ENCODE peak calls at places on chromosomes 16 and 17, in ten cellular contexts. N is IMR-90, C is left ventricle myocardium inferior, A is breast epithelium, K is Karpas-422, D is MM.1S, H is mammary epithelial cell, I is PC-3, X is colonic mucosa, V is left lung. Q is an unnamed sample.

GRCh38 chr16:27313422-27314160 is at the start of gene IL4R:
- DNase-seq in N (peak; percentile 77), C (peak; percentile 74), A (peak; percentile 81), K (peak; percentile 60), D (peak; percentile 31), H (peak; percentile 70), I (peak; percentile 48), X (peak; percentile 80), V (peak; percentile 89), Q (peak; percentile 93)

GRCh38 chr17:79826210-79826680 is 13.0 kb downstream of the CBX4 start:
- DNase-seq in N (peak; percentile 40), C (no peak), A (no peak), K (no peak), D (no peak), H (no peak), I (no peak), X (no peak), V (peak; percentile 74), Q (no peak)

GRCh38 chr17:3963214-3964201 is 729 bp downstream of the ATP2A3 start:
- DNase-seq in N (no peak), C (no peak), A (no peak), K (peak; percentile 98), D (peak; percentile 73), H (no peak), I (no peak), X (peak; percentile 64), V (peak; percentile 63), Q (peak; percentile 64)

GRCh38 chr16:27642753-27643152 is 92.8 kb downstream of the KATNIP start:
- DNase-seq in N (peak; percentile 21), C (no peak), A (no peak), K (peak; percentile 72), D (no peak), H (peak; percentile 2), I (peak; percentile 30), X (no peak), V (no peak), Q (no peak)

GRCh38 chr17:11639736-11640510 is 41.7 kb downstream of the DNAH9 start:
- DNase-seq in N (no peak), C (no peak), A (no peak), K (no peak), D (no peak), H (no peak), I (no peak), X (no peak), V (no peak), Q (no peak)

GRCh38 chr17:38925263-38925995 is at the start of gene LASP1NB:
- DNase-seq in N (peak; percentile 70), C (no peak), A (no peak), K (no peak), D (no peak), H (no peak), I (no peak), X (no peak), V (no peak), Q (no peak)

GRCh38 chr17:19418312-19418992 is 7.4 kb downstream of the RNF112 start:
- DNase-seq in N (peak; percentile 62), C (no peak), A (no peak), K (peak; percentile 54), D (peak; percentile 16), H (peak; percentile 34), I (peak; percentile 56), X (peak; percentile 24), V (no peak), Q (peak; percentile 65)

GRCh38 chr16:30921748-30922419 is 1.5 kb upstream of the FBXL19 start:
- DNase-seq in N (peak; percentile 88), C (peak; percentile 85), A (peak; percentile 93), K (peak; percentile 96), D (peak; percentile 70), H (no peak), I (peak; percentile 72), X (peak; percentile 93), V (peak; percentile 91), Q (peak; percentile 95)

GRCh38 chr16:2084688-2085625 is 37.2 kb downstream of the TSC2 start:
- DNase-seq in N (no peak), C (no peak), A (no peak), K (no peak), D (no peak), H (no peak), I (no peak), X (no peak), V (no peak), Q (no peak)

GRCh38 chr16:2085669-2086068 is 37.9 kb downstream of the TSC2 start:
- DNase-seq in N (no peak), C (no peak), A (no peak), K (peak; percentile 81), D (no peak), H (no peak), I (no peak), X (no peak), V (no peak), Q (no peak)

GRCh38 chr16:2083409-2083808 is 35.6 kb downstream of the TSC2 start:
- DNase-seq in N (no peak), C (no peak), A (no peak), K (no peak), D (no peak), H (no peak), I (no peak), X (no peak), V (no peak), Q (no peak)

GRCh38 chr16:2082983-2083364 is 35.2 kb downstream of the TSC2 start:
- DNase-seq in N (no peak), C (no peak), A (no peak), K (no peak), D (no peak), H (no peak), I (no peak), X (no peak), V (no peak), Q (no peak)

GRCh38 chr16:2083876-2084687 is 36.3 kb downstream of the TSC2 start:
- DNase-seq in N (no peak), C (no peak), A (no peak), K (no peak), D (no peak), H (no peak), I (no peak), X (no peak), V (no peak), Q (no peak)
- H3K27ac ChIP-seq in N (no peak overlapping the region), C (no peak overlapping the region), A (peak overlapping the region; percentile 58), K (no peak overlapping the region), D (no peak overlapping the region), H (no peak overlapping the region), I (no peak overlapping the region), X (no peak overlapping the region), V (no peak overlapping the region), Q (no peak overlapping the region)

DNA sequence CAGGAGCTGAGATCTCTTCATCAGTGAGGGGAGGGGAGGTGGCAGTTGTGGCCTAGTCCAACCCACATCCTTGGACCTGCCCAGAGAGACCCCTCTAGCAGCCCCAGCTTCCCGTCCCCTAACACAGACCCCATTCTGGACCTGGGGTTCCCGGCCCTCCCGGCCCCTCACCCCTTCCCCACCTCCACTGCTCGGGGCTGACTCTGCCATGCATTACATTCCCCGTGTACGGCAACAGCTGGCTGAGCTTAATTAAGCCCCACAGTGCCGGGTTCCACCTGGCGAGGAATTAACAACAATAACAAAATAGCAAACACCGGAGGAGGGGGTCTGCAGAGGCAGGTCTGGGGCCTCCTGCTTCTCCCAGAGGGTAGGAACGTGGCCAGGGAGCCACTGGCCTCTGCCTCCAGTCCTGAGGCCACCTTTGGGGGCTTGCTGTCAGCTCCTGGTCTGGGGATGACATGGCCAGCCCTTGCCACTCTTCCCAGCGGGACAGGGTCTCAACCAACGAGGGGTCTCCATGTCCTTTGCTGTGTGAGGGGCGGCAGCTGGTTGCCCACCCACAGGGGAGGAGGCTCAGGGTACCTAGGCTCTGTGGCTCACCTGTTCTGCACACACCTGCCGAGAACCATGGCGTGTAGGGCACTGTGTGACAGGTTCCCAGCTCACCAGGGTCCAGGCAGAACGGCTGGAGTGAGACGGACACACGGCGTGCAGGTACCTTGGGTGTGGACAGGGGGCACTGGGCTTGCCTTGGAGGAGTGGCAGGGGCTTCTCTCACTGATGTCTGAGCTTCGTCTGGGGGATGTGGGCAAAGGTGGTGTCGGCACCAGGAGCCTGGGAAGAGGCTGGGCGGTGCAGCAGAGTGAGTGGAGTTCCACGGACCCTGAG is 46.9 kb upstream of the CBFA2T3 start:
- DNase-seq in N (no peak), C (peak; percentile 2), A (no peak), K (no peak), D (no peak), H (no peak), I (no peak), X (no peak), V (no peak), Q (peak; percentile 67)
- H3K4me3 ChIP-seq in N (no peak overlapping the region), C (no peak overlapping the region), A (no peak overlapping the region), K (no peak overlapping the region), D (no peak overlapping the region), H (no peak overlapping the region), I (no peak overlapping the region), X (no peak overlapping the region), V (no peak overlapping the region), Q (no peak overlapping the region)

GRCh38 chr17:7676533-7676932 is 10.8 kb downstream of the TP53 start:
- DNase-seq in N (no peak), C (no peak), A (no peak), K (peak; percentile 43), D (no peak), H (no peak), I (no peak), X (no peak), V (no peak), Q (no peak)

GRCh38 chr17:7674934-7675333 is 12.4 kb downstream of the TP53 start:
- DNase-seq in N (no peak), C (no peak), A (no peak), K (no peak), D (no peak), H (no peak), I (no peak), X (no peak), V (no peak), Q (no peak)

GRCh38 chr17:7673239-7673638 is 14.1 kb downstream of the TP53 start:
- DNase-seq in N (no peak), C (no peak), A (no peak), K (peak; percentile 83), D (peak; percentile 41), H (no peak), I (peak; percentile 59), X (peak; percentile 66), V (no peak), Q (no peak)

DNA sequence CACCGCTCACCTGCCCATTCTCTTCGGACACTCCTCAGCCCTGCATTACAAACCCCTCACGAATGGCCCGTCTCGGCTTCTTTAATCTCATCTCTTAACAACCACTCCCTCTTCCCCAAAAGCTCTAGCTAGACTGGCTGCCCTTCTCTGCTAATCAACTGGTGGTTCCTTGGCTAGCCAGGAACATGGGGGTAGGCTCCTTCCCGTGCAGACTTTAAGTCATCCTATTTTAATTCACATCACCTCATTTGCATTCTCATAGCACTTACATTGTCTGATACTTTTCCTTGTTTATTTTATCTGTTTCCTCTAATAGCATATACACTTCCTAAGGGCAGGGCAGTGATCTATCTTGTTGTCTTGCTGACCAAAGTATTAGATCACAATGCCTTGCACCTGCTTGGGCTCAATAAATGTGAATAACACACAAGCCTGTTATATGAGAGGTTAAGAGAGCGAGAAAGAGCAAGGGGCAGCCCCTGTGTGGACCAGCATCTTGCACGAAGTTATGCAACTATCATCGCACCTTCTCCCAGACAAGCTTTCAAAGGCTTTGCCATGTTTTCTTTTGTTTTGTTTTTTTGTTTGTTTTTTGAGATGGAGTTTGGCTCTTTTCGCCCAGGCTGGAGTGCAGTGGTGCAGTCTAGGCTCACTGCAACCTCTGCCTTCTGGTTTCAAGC is 9.8 kb downstream of the TP53 start:
- DNase-seq in N (no peak), C (no peak), A (no peak), K (no peak), D (no peak), H (no peak), I (no peak), X (no peak), V (no peak), Q (no peak)
- H3K36me3 ChIP-seq in N (peaks cover 26% of the 10 kb centered on the region), C (peaks cover 36% of the 10 kb centered on the region), A (peaks cover 11% of the 10 kb centered on the region), K (peaks cover 30% of the 10 kb centered on the region), D (peaks cover 14% of the 10 kb centered on the region), H (peaks cover 6% of the 10 kb centered on the region), I (peaks cover 12% of the 10 kb centered on the region), X (peaks cover 13% of the 10 kb centered on the region), V (no peaks in the 10 kb centered on the region), Q (peaks cover 4% of the 10 kb centered on the region)

GRCh38 chr17:75397217-75397616 is 8.3 kb downstream of the GRB2 start:
- DNase-seq in N (no peak), C (no peak), A (no peak), K (no peak), D (no peak), H (no peak), I (no peak), X (no peak), V (no peak), Q (no peak)

GRCh38 chr17:75398279-75398678 is 7.2 kb downstream of the GRB2 start:
- DNase-seq in N (no peak), C (no peak), A (no peak), K (no peak), D (no peak), H (no peak), I (no peak), X (no peak), V (no peak), Q (no peak)

GRCh38 chr17:75394332-75394918 is 11.1 kb downstream of the GRB2 start:
- DNase-seq in N (no peak), C (no peak), A (no peak), K (peak; percentile 68), D (no peak), H (no peak), I (peak; percentile 20), X (no peak), V (no peak), Q (no peak)

GRCh38 chr17:75396025-75396424 is 9.5 kb downstream of the GRB2 start:
- DNase-seq in N (no peak), C (no peak), A (no peak), K (no peak), D (no peak), H (no peak), I (no peak), X (no peak), V (no peak), Q (no peak)

GRCh38 chr17:75396781-75397180 is 8.7 kb downstream of the GRB2 start:
- DNase-seq in N (no peak), C (no peak), A (no peak), K (peak; percentile 59), D (no peak), H (no peak), I (no peak), X (no peak), V (no peak), Q (no peak)
- H3K27ac ChIP-seq in N (no peak overlapping the region), C (peak overlapping the region; percentile 63), A (no peak overlapping the region), K (peak overlapping the region; percentile 85), D (no peak overlapping the region), H (no peak overlapping the region), I (no peak overlapping the region), X (no peak overlapping the region), V (no peak overlapping the region), Q (no peak overlapping the region)

Q was measured in aorta.